ENCODE peak calls at places on chromosomes 1 and 21, in nine cellular contexts. One of them, this sample, is unnamed.

GRCh38 chr1:152752225-152752624 is 5.6 kb upstream of the KPRP start:
- DNase-seq in AG04450: no peak
- DNase-seq in colonic mucosa: no peak
- DNase-seq in prostate gland: no peak
- DNase-seq in astrocyte: peak; percentile 39
- DNase-seq in A549: peak; percentile 43
- DNase-seq in brain microvascular endothelial cell: peak; percentile 14
- DNase-seq in GM23338: no peak
- DNase-seq in thyroid gland: no peak
- DNase-seq in this sample: peak; percentile 78

GRCh38 chr1:226248091-226248490 is 24.6 kb downstream of the MIXL1 start:
- DNase-seq in AG04450: no peak
- DNase-seq in colonic mucosa: no peak
- DNase-seq in prostate gland: no peak
- DNase-seq in astrocyte: no peak
- DNase-seq in A549: no peak
- DNase-seq in brain microvascular endothelial cell: no peak
- DNase-seq in GM23338: no peak
- DNase-seq in thyroid gland: no peak
- DNase-seq in this sample: no peak

GRCh38 chr21:18663663-18664062 is 260.1 kb upstream of the TMPRSS15 start:
- DNase-seq in AG04450: no peak
- DNase-seq in colonic mucosa: no peak
- DNase-seq in prostate gland: no peak
- DNase-seq in astrocyte: no peak
- DNase-seq in A549: no peak
- DNase-seq in brain microvascular endothelial cell: no peak
- DNase-seq in GM23338: no peak
- DNase-seq in thyroid gland: no peak
- DNase-seq in this sample: no peak

GRCh38 chr1:79133703-79134258 is 127.3 kb upstream of the ADGRL4 start:
- DNase-seq in AG04450: no peak
- DNase-seq in colonic mucosa: no peak
- DNase-seq in prostate gland: no peak
- DNase-seq in astrocyte: no peak
- DNase-seq in A549: no peak
- DNase-seq in brain microvascular endothelial cell: no peak
- DNase-seq in GM23338: no peak
- DNase-seq in thyroid gland: no peak
- DNase-seq in this sample: no peak

GRCh38 chr1:213286235-213286634 is 235.2 kb downstream of the RPS6KC1 start:
- DNase-seq in AG04450: no peak
- DNase-seq in colonic mucosa: no peak
- DNase-seq in prostate gland: no peak
- DNase-seq in astrocyte: no peak
- DNase-seq in A549: no peak
- DNase-seq in brain microvascular endothelial cell: no peak
- DNase-seq in GM23338: no peak
- DNase-seq in thyroid gland: no peak
- DNase-seq in this sample: no peak

GRCh38 chr1:112509005-112509659 is 367 bp downstream of the WNT2B start:
- DNase-seq in AG04450: no peak
- DNase-seq in colonic mucosa: no peak
- DNase-seq in prostate gland: no peak
- DNase-seq in astrocyte: no peak
- DNase-seq in A549: no peak
- DNase-seq in brain microvascular endothelial cell: no peak
- DNase-seq in GM23338: peak; percentile 73
- DNase-seq in thyroid gland: peak; percentile 17
- DNase-seq in this sample: no peak

GRCh38 chr1:91402023-91402422 is 2.6 kb downstream of the HFM1 start:
- DNase-seq in AG04450: no peak
- DNase-seq in colonic mucosa: no peak
- DNase-seq in prostate gland: no peak
- DNase-seq in astrocyte: peak; percentile 16
- DNase-seq in A549: peak; percentile 29
- DNase-seq in brain microvascular endothelial cell: no peak
- DNase-seq in GM23338: peak; percentile 13
- DNase-seq in thyroid gland: no peak
- DNase-seq in this sample: no peak

GRCh38 chr1:198656500-198656932 is 17.7 kb downstream of the PTPRC start:
- DNase-seq in AG04450: no peak
- DNase-seq in colonic mucosa: peak; percentile 77
- DNase-seq in prostate gland: peak; percentile 89
- DNase-seq in astrocyte: no peak
- DNase-seq in A549: no peak
- DNase-seq in brain microvascular endothelial cell: no peak
- DNase-seq in GM23338: peak; percentile 6
- DNase-seq in thyroid gland: peak; percentile 31
- DNase-seq in this sample: peak; percentile 77

GRCh38 chr1:207404849-207405525 is 49.1 kb upstream of the CR2 start:
- DNase-seq in AG04450: peak; percentile 38
- DNase-seq in colonic mucosa: no peak
- DNase-seq in prostate gland: no peak
- DNase-seq in astrocyte: peak; percentile 53
- DNase-seq in A549: peak; percentile 77
- DNase-seq in brain microvascular endothelial cell: peak; percentile 36
- DNase-seq in GM23338: peak; percentile 78
- DNase-seq in thyroid gland: no peak
- DNase-seq in this sample: peak; percentile 36

GRCh38 chr1:187261637-187262036 is 432.9 kb downstream of the PLA2G4A start:
- DNase-seq in AG04450: peak; percentile 32
- DNase-seq in colonic mucosa: no peak
- DNase-seq in prostate gland: no peak
- DNase-seq in astrocyte: no peak
- DNase-seq in A549: no peak
- DNase-seq in brain microvascular endothelial cell: no peak
- DNase-seq in GM23338: no peak
- DNase-seq in thyroid gland: no peak
- DNase-seq in this sample: no peak

GRCh38 chr1:5297199-5297877 is 642.9 kb downstream of the AJAP1 start:
- DNase-seq in AG04450: no peak
- DNase-seq in colonic mucosa: no peak
- DNase-seq in prostate gland: no peak
- DNase-seq in astrocyte: no peak
- DNase-seq in A549: no peak
- DNase-seq in brain microvascular endothelial cell: no peak
- DNase-seq in GM23338: no peak
- DNase-seq in thyroid gland: peak; percentile 6
- DNase-seq in this sample: no peak

GRCh38 chr1:5297878-5298239 is 643.5 kb downstream of the AJAP1 start:
- DNase-seq in AG04450: no peak
- DNase-seq in colonic mucosa: no peak
- DNase-seq in prostate gland: no peak
- DNase-seq in astrocyte: no peak
- DNase-seq in A549: no peak
- DNase-seq in brain microvascular endothelial cell: no peak
- DNase-seq in GM23338: no peak
- DNase-seq in thyroid gland: no peak
- DNase-seq in this sample: no peak

GRCh38 chr1:5298376-5298775 is 644.0 kb downstream of the AJAP1 start:
- DNase-seq in AG04450: no peak
- DNase-seq in colonic mucosa: no peak
- DNase-seq in prostate gland: no peak
- DNase-seq in astrocyte: no peak
- DNase-seq in A549: no peak
- DNase-seq in brain microvascular endothelial cell: no peak
- DNase-seq in GM23338: no peak
- DNase-seq in thyroid gland: no peak
- DNase-seq in this sample: no peak

DNA sequence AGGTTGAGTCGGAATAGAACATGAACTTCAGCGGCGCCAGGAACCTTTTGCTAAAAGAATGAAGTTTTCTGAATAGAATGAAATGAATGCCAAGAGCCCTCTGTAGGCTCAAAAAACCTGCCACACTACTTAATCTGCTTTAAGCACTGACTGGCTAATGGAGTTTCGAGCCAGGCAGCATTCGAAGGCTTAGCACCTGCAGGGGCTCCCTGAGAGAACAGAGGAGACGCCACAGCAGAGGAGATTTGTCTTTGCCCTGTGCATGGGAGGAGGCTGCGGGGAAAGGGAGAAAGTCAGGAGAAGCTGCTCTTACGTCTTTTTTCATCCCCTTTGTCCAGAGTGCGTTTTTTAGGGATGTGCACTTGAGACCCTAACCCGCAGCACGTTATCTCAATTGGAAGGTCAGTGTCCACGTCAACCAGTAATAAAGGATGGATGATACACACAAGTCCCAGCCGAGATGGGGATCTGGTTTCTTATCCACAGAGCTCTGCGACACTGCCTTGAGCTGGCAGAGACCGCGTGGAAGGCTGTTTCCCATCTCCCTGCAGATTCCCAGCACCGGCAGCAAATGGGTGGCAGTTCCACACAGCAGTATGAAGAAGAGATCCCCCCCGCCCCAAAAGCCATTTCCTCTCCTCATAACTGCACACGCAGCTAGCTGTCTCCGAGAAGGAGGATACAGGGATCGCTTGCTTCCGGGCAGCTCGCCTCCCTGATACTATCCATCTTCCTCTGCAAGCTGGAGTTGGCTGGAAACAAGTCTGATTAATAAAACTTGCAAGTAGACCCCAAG is 641.9 kb downstream of the AJAP1 start:
- DNase-seq in AG04450: no peak
- DNase-seq in colonic mucosa: no peak
- DNase-seq in prostate gland: no peak
- DNase-seq in astrocyte: no peak
- DNase-seq in A549: no peak
- DNase-seq in brain microvascular endothelial cell: no peak
- DNase-seq in GM23338: no peak
- DNase-seq in thyroid gland: no peak
- DNase-seq in this sample: no peak
- H3K27ac ChIP-seq in AG04450: no peak overlapping the region
- H3K27ac ChIP-seq in colonic mucosa: no peak overlapping the region
- H3K27ac ChIP-seq in prostate gland: no peak overlapping the region
- H3K27ac ChIP-seq in astrocyte: no peak overlapping the region
- H3K27ac ChIP-seq in A549: no peak overlapping the region
- H3K27ac ChIP-seq in brain microvascular endothelial cell: no peak overlapping the region
- H3K27ac ChIP-seq in GM23338: no peak overlapping the region
- H3K27ac ChIP-seq in thyroid gland: no peak overlapping the region
- H3K27ac ChIP-seq in this sample: no peak overlapping the region

DNA sequence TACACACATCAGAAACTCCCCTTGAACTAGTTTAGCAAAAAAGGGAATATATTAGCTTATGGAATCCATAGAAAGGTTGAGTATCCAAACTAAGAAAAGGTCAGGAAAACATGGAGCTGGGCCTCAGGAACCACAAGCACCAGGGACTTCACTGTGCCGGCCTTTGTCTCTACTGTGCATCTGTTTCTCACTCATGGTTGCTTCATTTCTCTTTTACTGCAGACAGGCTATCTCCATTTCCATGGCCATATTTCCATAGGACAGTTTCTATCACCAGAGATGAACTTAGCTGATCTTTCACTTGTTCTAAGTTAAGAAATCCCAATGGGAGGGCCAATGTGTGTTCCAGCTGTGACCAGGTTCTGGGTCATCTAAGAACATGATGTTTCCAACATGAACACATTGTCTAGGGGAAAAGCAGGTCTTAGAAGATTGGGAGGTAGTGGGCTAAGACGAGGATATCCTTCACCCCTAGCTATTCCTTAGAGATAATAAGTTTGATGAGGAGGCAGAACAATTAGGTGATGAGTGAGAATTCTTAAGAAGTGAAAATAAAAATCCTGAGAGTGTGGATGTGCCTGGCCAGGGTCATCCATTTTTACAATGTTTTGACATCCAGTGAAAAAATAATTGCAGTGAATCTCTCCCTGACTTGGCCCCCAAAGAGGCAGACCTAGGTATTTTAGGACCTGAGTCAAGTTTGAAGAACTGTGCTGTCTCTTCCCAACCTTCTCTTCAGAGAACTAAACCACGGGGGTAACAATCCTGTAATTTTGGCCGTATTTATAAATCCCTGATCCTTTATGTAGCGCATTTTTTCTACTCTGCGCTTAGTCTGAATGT is 43.5 kb upstream of the PPP2R5A start:
- DNase-seq in AG04450: no peak
- DNase-seq in colonic mucosa: no peak
- DNase-seq in prostate gland: no peak
- DNase-seq in astrocyte: no peak
- DNase-seq in A549: no peak
- DNase-seq in brain microvascular endothelial cell: no peak
- DNase-seq in GM23338: no peak
- DNase-seq in thyroid gland: no peak
- DNase-seq in this sample: no peak
- H3K27ac ChIP-seq in AG04450: no peak overlapping the region
- H3K27ac ChIP-seq in colonic mucosa: peak overlapping the region; percentile 58
- H3K27ac ChIP-seq in prostate gland: peak overlapping the region; percentile 60
- H3K27ac ChIP-seq in astrocyte: no peak overlapping the region
- H3K27ac ChIP-seq in A549: no peak overlapping the region
- H3K27ac ChIP-seq in brain microvascular endothelial cell: no peak overlapping the region
- H3K27ac ChIP-seq in GM23338: no peak overlapping the region
- H3K27ac ChIP-seq in thyroid gland: peak overlapping the region; percentile 30
- H3K27ac ChIP-seq in this sample: no peak overlapping the region

GRCh38 chr1:234647758-234648157 is 37.8 kb upstream of the IRF2BP2 start:
- DNase-seq in AG04450: no peak
- DNase-seq in colonic mucosa: peak; percentile 6
- DNase-seq in prostate gland: no peak
- DNase-seq in astrocyte: no peak
- DNase-seq in A549: no peak
- DNase-seq in brain microvascular endothelial cell: no peak
- DNase-seq in GM23338: no peak
- DNase-seq in thyroid gland: no peak
- DNase-seq in this sample: peak; percentile 82
- H3K27ac ChIP-seq in AG04450: no peak overlapping the region
- H3K27ac ChIP-seq in colonic mucosa: no peak overlapping the region
- H3K27ac ChIP-seq in prostate gland: no peak overlapping the region
- H3K27ac ChIP-seq in astrocyte: no peak overlapping the region
- H3K27ac ChIP-seq in A549: peak overlapping the region; percentile 67
- H3K27ac ChIP-seq in brain microvascular endothelial cell: no peak overlapping the region
- H3K27ac ChIP-seq in GM23338: no peak overlapping the region
- H3K27ac ChIP-seq in thyroid gland: no peak overlapping the region
- H3K27ac ChIP-seq in this sample: peak overlapping the region; percentile 79

DNA sequence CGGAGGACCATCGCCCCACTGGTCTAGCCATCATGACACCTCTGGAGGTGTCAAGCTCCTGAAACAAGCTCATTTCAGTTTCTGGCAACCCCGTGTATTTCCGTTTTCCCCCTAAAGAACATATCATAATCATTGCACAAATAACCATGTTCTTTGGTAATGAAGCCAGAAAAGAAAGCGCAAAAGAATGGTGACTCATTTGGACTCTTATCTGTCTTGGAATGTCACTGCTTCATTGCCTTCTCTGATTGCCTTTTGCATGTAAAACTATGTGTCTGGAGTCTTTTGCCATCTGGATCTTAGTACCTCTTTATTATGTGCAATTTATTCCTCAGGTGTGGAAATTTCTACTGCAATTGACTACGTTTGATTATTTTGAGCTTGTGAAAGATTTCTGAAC is 110.5 kb downstream of the COLGALT2 start:
- DNase-seq in AG04450: no peak
- DNase-seq in colonic mucosa: no peak
- DNase-seq in prostate gland: no peak
- DNase-seq in astrocyte: peak; percentile 73
- DNase-seq in A549: no peak
- DNase-seq in brain microvascular endothelial cell: peak; percentile 43
- DNase-seq in GM23338: no peak
- DNase-seq in thyroid gland: no peak
- DNase-seq in this sample: no peak
- H3K27ac ChIP-seq in AG04450: no peak overlapping the region
- H3K27ac ChIP-seq in colonic mucosa: no peak overlapping the region
- H3K27ac ChIP-seq in prostate gland: no peak overlapping the region
- H3K27ac ChIP-seq in astrocyte: no peak overlapping the region
- H3K27ac ChIP-seq in A549: no peak overlapping the region
- H3K27ac ChIP-seq in brain microvascular endothelial cell: no peak overlapping the region
- H3K27ac ChIP-seq in GM23338: no peak overlapping the region
- H3K27ac ChIP-seq in thyroid gland: no peak overlapping the region
- H3K27ac ChIP-seq in this sample: no peak overlapping the region

GRCh38 chr21:28436286-28436932 is 556.3 kb downstream of the LTN1 start:
- DNase-seq in AG04450: no peak
- DNase-seq in colonic mucosa: no peak
- DNase-seq in prostate gland: no peak
- DNase-seq in astrocyte: peak; percentile 74
- DNase-seq in A549: no peak
- DNase-seq in brain microvascular endothelial cell: peak; percentile 37
- DNase-seq in GM23338: no peak
- DNase-seq in thyroid gland: no peak
- DNase-seq in this sample: peak; percentile 10
- H3K27ac ChIP-seq in AG04450: peak overlapping the region; percentile 47
- H3K27ac ChIP-seq in colonic mucosa: no peak overlapping the region
- H3K27ac ChIP-seq in prostate gland: no peak overlapping the region
- H3K27ac ChIP-seq in astrocyte: peak overlapping the region; percentile 51
- H3K27ac ChIP-seq in A549: no peak overlapping the region
- H3K27ac ChIP-seq in brain microvascular endothelial cell: no peak overlapping the region
- H3K27ac ChIP-seq in GM23338: no peak overlapping the region
- H3K27ac ChIP-seq in thyroid gland: no peak overlapping the region
- H3K27ac ChIP-seq in this sample: no peak overlapping the region